ENCODE peak calls at places on chromosomes 16 and 17, in ten cellular contexts. Z is memory B cell; F is fibroblast of lung; X is AG04450; H is adipocyte; S is hypothalamus; B is stimulated activated CD4-positive, alpha-beta T cell treated with anti-CD3 and anti-CD28 coated beads, Interleukin-4, amount 100 ng/mL, for 48 hours; R is HEK293T; W is OCI-LY7; P is stimulated activated naive CD4-positive, alpha-beta T cell treated with Interleukin-2 at 50 U/mL for 16 hours. Q is an unnamed sample.

GRCh38 chr17:72270530-72270929 is 149.7 kb downstream of the SOX9 start:
- DNase-seq in Z (no peak), R (no peak), X (no peak), S (no peak), P (no peak), F (peak), B (no peak), H (no peak), W (no peak), Q (no peak)

GRCh38 chr17:44086364-44087311 is 16.1 kb downstream of the G6PC3 start:
- DNase-seq in S (no peak), F (peak), R (peak), Z (no peak), W (no peak), B (no peak), P (peak), X (peak), H (peak), Q (peak)

GRCh38 chr17:79617304-79617703 is 6.5 kb upstream of the RBFOX3 start:
- DNase-seq in R (no peak), P (no peak), S (no peak), W (no peak), B (no peak), H (no peak), F (no peak), Z (no peak), X (no peak), Q (no peak)

GRCh38 chr17:82195675-82196258 is 16.9 kb downstream of the CCDC57 start:
- DNase-seq in P (no peak), H (no peak), B (no peak), Z (no peak), R (no peak), X (no peak), F (no peak), S (no peak), W (no peak), Q (peak)

GRCh38 chr16:88888778-88889387 is 22.4 kb upstream of the PABPN1L start:
- DNase-seq in H (no peak), F (no peak), Z (no peak), S (no peak), B (no peak), R (no peak), P (no peak), X (no peak), W (no peak), Q (no peak)

GRCh38 chr16:84585886-84586285 is 32.0 kb downstream of the COTL1 start:
- DNase-seq in F (no peak), X (no peak), S (peak), P (no peak), Z (peak), R (peak), H (no peak), B (no peak), W (peak), Q (no peak)

GRCh38 chr17:11035681-11036080 is 197.8 kb upstream of the PIRT start:
- DNase-seq in R (no peak), Z (no peak), P (no peak), F (no peak), H (no peak), W (no peak), S (no peak), X (no peak), B (no peak), Q (no peak)

GRCh38 chr16:74309789-74310781 is 13.5 kb downstream of the PSMD7 start:
- DNase-seq in P (no peak), F (peak), R (peak), X (peak), S (no peak), H (peak), B (no peak), Z (peak), W (peak), Q (no peak)

GRCh38 chr17:55769625-55770000 is 18.8 kb downstream of the PCTP start:
- DNase-seq in B (no peak), S (no peak), W (no peak), P (no peak), H (peak), R (no peak), Z (no peak), F (peak), X (peak), Q (no peak)

GRCh38 chr17:32875904-32876413 is 965 bp downstream of the MYO1D start:
- DNase-seq in W (no peak), Z (no peak), S (no peak), F (peak), P (no peak), B (no peak), R (no peak), H (peak), X (no peak), Q (no peak)

GRCh38 chr16:67847064-67847861 is at the start of gene CENPT:
- DNase-seq in X (no peak), P (no peak), W (peak), S (no peak), H (peak), R (peak), Z (no peak), B (no peak), F (peak), Q (no peak)

GRCh38 chr17:7940743-7941142 is 8.7 kb downstream of the CNTROB start:
- DNase-seq in B (no peak), F (no peak), S (no peak), H (no peak), Z (no peak), P (no peak), W (no peak), X (no peak), R (no peak), Q (no peak)

GRCh38 chr17:21183468-21183867 is 30.5 kb downstream of the TMEM11 start:
- DNase-seq in S (no peak), R (no peak), X (no peak), W (no peak), Z (no peak), F (no peak), P (no peak), B (no peak), H (no peak), Q (no peak)

GRCh38 chr16:3983081-3983520 is 102.6 kb upstream of the CREBBP start:
- DNase-seq in H (peak), R (peak), X (no peak), Z (no peak), P (peak), W (no peak), B (peak), F (peak), S (no peak), Q (peak)

GRCh38 chr16:50438041-50438437 is 69.3 kb upstream of the BRD7 start:
- DNase-seq in P (no peak), B (no peak), H (no peak), Z (no peak), X (no peak), W (no peak), R (no peak), S (no peak), F (no peak), Q (no peak)

GRCh38 chr17:77528516-77529327 is 388.0 kb downstream of the SEC14L1 start:
- DNase-seq in W (no peak), H (peak), S (no peak), P (peak), Z (no peak), R (peak), B (peak), X (no peak), F (no peak), Q (no peak)

GRCh38 chr17:51188321-51188853 is 22.2 kb downstream of the NME2 start:
- DNase-seq in X (no peak), F (no peak), R (no peak), Z (no peak), B (no peak), P (no peak), S (no peak), W (no peak), H (no peak), Q (no peak)

GRCh38 chr17:82697808-82698064 is 762 bp downstream of the RAB40B start:
- DNase-seq in F (no peak), H (no peak), R (no peak), B (no peak), P (no peak), Z (no peak), S (no peak), X (no peak), W (no peak), Q (no peak)

GRCh38 chr16:88681709-88682451 is 4.4 kb downstream of the SNAI3 start:
- DNase-seq in H (no peak), X (no peak), F (peak), S (no peak), Z (peak), R (no peak), W (peak), B (peak), P (peak), Q (no peak)

GRCh38 chr16:29876578-29877249 is 13.7 kb upstream of the CDIPT start:
- DNase-seq in Z (no peak), P (peak), W (no peak), R (no peak), F (no peak), B (no peak), S (no peak), X (no peak), H (no peak), Q (no peak)

GRCh38 chr17:179721-180379 is 1.6 kb downstream of the DOC2B start:
- DNase-seq in H (no peak), R (no peak), B (no peak), S (no peak), Z (no peak), X (no peak), P (no peak), W (no peak), F (no peak), Q (no peak)

GRCh38 chr16:49855822-49856740 is at the start of gene ZNF423:
- DNase-seq in H (no peak), S (no peak), B (no peak), P (no peak), Z (no peak), X (no peak), R (no peak), F (no peak), W (no peak), Q (no peak)

GRCh38 chr16:55146939-55147338 is 177.1 kb upstream of the IRX6 start:
- DNase-seq in R (no peak), F (no peak), Z (no peak), B (no peak), P (no peak), X (no peak), H (no peak), W (no peak), S (no peak), Q (no peak)

GRCh38 chr17:42617956-42618431 is 8.5 kb downstream of the TUBG1 start:
- DNase-seq in P (no peak), H (no peak), B (no peak), F (no peak), W (peak), S (no peak), X (no peak), Z (no peak), R (no peak), Q (no peak)

GRCh38 chr16:22861585-22861984 is 47.6 kb downstream of the HS3ST2 start:
- DNase-seq in F (no peak), R (no peak), X (no peak), S (no peak), W (no peak), Z (no peak), H (no peak), B (no peak), P (no peak), Q (no peak)

GRCh38 chr16:79601092-79601977 is 798 bp upstream of the MAF start:
- DNase-seq in W (no peak), Z (no peak), B (no peak), H (peak), F (peak), X (no peak), S (no peak), R (no peak), P (peak), Q (peak)

GRCh38 chr17:56909742-56910508 is 3.9 kb downstream of the TRIM25 start:
- DNase-seq in S (no peak), R (no peak), B (no peak), W (no peak), Z (no peak), X (no peak), H (no peak), F (no peak), P (no peak), Q (peak)

GRCh38 chr17:82358467-82359350 is at the start of gene TEX19:
- DNase-seq in R (peak), Z (no peak), B (no peak), P (no peak), X (no peak), S (no peak), F (no peak), H (no peak), W (peak), Q (no peak)

GRCh38 chr17:42260318-42260717 is 15.9 kb downstream of the STAT5B start:
- DNase-seq in P (no peak), B (no peak), W (no peak), H (no peak), F (no peak), R (no peak), Z (no peak), S (no peak), X (no peak), Q (no peak)

GRCh38 chr17:59643159-59643857 is 23.6 kb downstream of the CLTC start:
- DNase-seq in X (no peak), F (peak), Z (no peak), H (no peak), W (peak), P (no peak), S (no peak), B (no peak), R (no peak), Q (no peak)

GRCh38 chr17:18261146-18261515 is 669 bp downstream of the MIEF2 start:
- DNase-seq in F (peak), W (peak), B (peak), S (no peak), X (no peak), H (peak), Z (no peak), R (peak), P (peak), Q (peak)

GRCh38 chr16:85541619-85542547 is 71.2 kb upstream of the GSE1 start:
- DNase-seq in Z (no peak), F (no peak), P (no peak), S (no peak), X (no peak), W (no peak), H (no peak), R (no peak), B (no peak), Q (no peak)

GRCh38 chr16:49022351-49022963 is 259.2 kb downstream of the CBLN1 start:
- DNase-seq in Z (no peak), F (peak), R (no peak), S (no peak), B (no peak), X (no peak), P (no peak), H (no peak), W (no peak), Q (no peak)

GRCh38 chr16:47299587-47299986 is 155.8 kb upstream of the NETO2 start:
- DNase-seq in W (no peak), B (no peak), F (no peak), H (no peak), P (no peak), S (no peak), R (no peak), Z (no peak), X (no peak), Q (no peak)

GRCh38 chr17:7841309-7841621 is 7.2 kb downstream of the KDM6B start:
- DNase-seq in H (no peak), F (no peak), B (no peak), R (no peak), X (no peak), W (no peak), P (no peak), Z (no peak), S (no peak), Q (no peak)

Q was measured in uterus.